ENCODE peak calls at places on chromosome 6, in five cellular contexts. U is cardiac muscle cell, E is tibial artery, N is epithelial cell of esophagus, R is AG09319. Y is an unnamed sample.

GRCh38 chr6:104537185-104537584 is 322.5 kb downstream of the HACE1 start:
- DNase-seq in U (peak), R (no peak), E (no peak), N (peak), Y (no peak)

GRCh38 chr6:170462366-170463020 is 90.6 kb downstream of the PSMB1 start:
- DNase-seq in E (no peak), R (no peak), N (no peak), U (no peak), Y (peak)

GRCh38 chr6:26044140-26045045 is 42.8 kb upstream of the HFE start:
- DNase-seq in U (peak), R (no peak), E (no peak), N (peak), Y (peak)

GRCh38 chr6:14645221-14645620 is 527.6 kb downstream of the CD83 start:
- DNase-seq in R (no peak), E (no peak), U (no peak), N (no peak), Y (no peak)

GRCh38 chr6:85764844-85765243 is 122.2 kb upstream of the SYNCRIP start:
- DNase-seq in R (no peak), U (peak), E (no peak), N (no peak), Y (no peak)

GRCh38 chr6:169451065-169451840 is 197.6 kb upstream of the THBS2 start:
- DNase-seq in R (no peak), N (peak), U (peak), E (no peak), Y (no peak)

GRCh38 chr6:11714798-11715285 is 63.8 kb downstream of the ADTRP start:
- DNase-seq in N (no peak), R (no peak), E (no peak), U (no peak), Y (no peak)

GRCh38 chr6:170035896-170036295 is 255.0 kb downstream of the DLL1 start:
- DNase-seq in E (no peak), U (no peak), R (no peak), N (no peak), Y (no peak)

GRCh38 chr6:106963544-106963943 is 11.0 kb downstream of the CD24 start:
- DNase-seq in E (no peak), U (no peak), N (no peak), R (no peak), Y (no peak)

GRCh38 chr6:142242269-142242668 is 59.5 kb upstream of the ADGRG6 start:
- DNase-seq in R (no peak), E (no peak), N (no peak), U (peak), Y (no peak)

GRCh38 chr6:90495216-90495817 is 91.6 kb downstream of the MAP3K7 start:
- DNase-seq in E (no peak), R (no peak), N (no peak), U (no peak), Y (no peak)

GRCh38 chr6:26251354-26252081 is 113.5 kb upstream of the BTN3A2 start:
- DNase-seq in R (peak), E (peak), N (peak), U (peak), Y (peak)

GRCh38 chr6:46491789-46492547 is 719 bp upstream of the RCAN2 start:
- DNase-seq in R (no peak), E (peak), N (peak), U (peak), Y (peak)

GRCh38 chr6:33802186-33803061 is 1.4 kb downstream of the MLN start:
- DNase-seq in N (no peak), E (no peak), R (no peak), U (no peak), Y (no peak)

GRCh38 chr6:328184-328670 is 35.9 kb downstream of the DUSP22 start:
- DNase-seq in U (peak), E (no peak), R (peak), N (peak), Y (peak)

GRCh38 chr6:90005048-90005827 is 111.0 kb downstream of the GJA10 start:
- DNase-seq in R (no peak), U (no peak), N (no peak), E (peak), Y (no peak)

GRCh38 chr6:2810092-2810671 is 31.5 kb downstream of the SERPINB1 start:
- DNase-seq in N (peak), R (no peak), U (peak), E (no peak), Y (no peak)

GRCh38 chr6:39924283-39924682 is 10.0 kb downstream of the MOCS1 start:
- DNase-seq in R (no peak), E (no peak), N (no peak), U (no peak), Y (no peak)

GRCh38 chr6:22653980-22654610 is 84.7 kb downstream of the HDGFL1 start:
- DNase-seq in N (peak), R (no peak), U (peak), E (no peak), Y (no peak)

GRCh38 chr6:119350202-119351004 is 842 bp upstream of the MAN1A1 start:
- DNase-seq in U (peak), R (peak), E (no peak), N (peak), Y (peak)

GRCh38 chr6:139126255-139126654 is 8.6 kb upstream of the HECA start:
- DNase-seq in N (peak), E (no peak), U (peak), R (peak), Y (peak)

GRCh38 chr6:62891065-62891647 is 320.1 kb upstream of the FKBP1C start:
- DNase-seq in E (no peak), R (no peak), N (peak), U (no peak), Y (no peak)

GRCh38 chr6:5644523-5645183 is 362.1 kb downstream of the NRN1 start:
- DNase-seq in E (no peak), N (peak), U (no peak), R (no peak), Y (no peak)

GRCh38 chr6:127464881-127465459 is 5.8 kb upstream of the KIAA0408 start:
- DNase-seq in U (peak), E (peak), N (peak), R (peak), Y (peak)

GRCh38 chr6:127463056-127463455 is 3.9 kb upstream of the KIAA0408 start:
- DNase-seq in U (no peak), N (no peak), E (no peak), R (no peak), Y (no peak)

GRCh38 chr6:127460465-127460864 is 1.3 kb upstream of the KIAA0408 start:
- DNase-seq in E (no peak), U (no peak), R (no peak), N (no peak), Y (no peak)

GRCh38 chr6:127464161-127464880 is 5.1 kb upstream of the KIAA0408 start:
- DNase-seq in N (no peak), U (peak), E (peak), R (no peak), Y (no peak)

GRCh38 chr6:127462391-127462790 is 3.2 kb upstream of the KIAA0408 start:
- DNase-seq in U (no peak), E (no peak), N (no peak), R (no peak), Y (no peak)
- TF ChIP-seq CTCF in U (no peak), E (no peak), N (no peak), R (no peak), Y (no peak)

GRCh38 chr6:21587925-21588811 is 5.4 kb upstream of the SOX4 start:
- DNase-seq in U (peak), R (no peak), E (peak), N (peak), Y (peak)
- TF ChIP-seq CTCF in U (no peak), R (no peak), E (no peak), N (no peak), Y (no peak)

GRCh38 chr6:130853555-130854183 is 26.5 kb downstream of the SMLR1 start:
- DNase-seq in E (no peak), R (no peak), U (no peak), N (peak), Y (no peak)
- TF ChIP-seq CTCF in E (no peak), R (no peak), U (no peak), N (no peak), Y (no peak)

GRCh38 chr6:53437557-53438202 is 88.9 kb upstream of the ELOVL5 start:
- DNase-seq in E (no peak), N (peak), R (peak), U (peak), Y (peak)
- TF ChIP-seq CTCF in E (peak), N (peak), R (peak), U (peak), Y (peak)

DNA sequence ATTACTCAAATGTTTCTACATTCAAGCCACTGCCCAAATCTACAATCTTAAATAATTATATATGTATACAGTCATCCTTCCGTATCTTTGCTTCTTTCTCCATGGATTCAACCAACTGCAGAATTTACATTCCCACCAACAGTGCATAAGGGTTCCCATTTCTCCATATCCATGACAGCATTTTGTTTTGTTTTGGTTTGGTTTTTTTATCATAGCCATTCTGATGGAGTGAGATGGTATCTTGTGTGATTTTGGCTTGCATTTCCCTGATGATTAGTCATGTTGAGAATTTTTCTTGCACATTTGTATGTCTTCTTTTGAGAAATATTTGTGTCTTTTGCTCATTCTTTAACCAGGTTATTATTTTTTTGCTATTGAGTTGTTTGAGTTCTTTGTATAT is 198.5 kb downstream of the C6orf118 start:
- DNase-seq in E (no peak), U (no peak), R (no peak), N (no peak), Y (no peak)
- TF ChIP-seq CTCF in E (no peak), U (no peak), R (no peak), N (no peak), Y (no peak)

DNA sequence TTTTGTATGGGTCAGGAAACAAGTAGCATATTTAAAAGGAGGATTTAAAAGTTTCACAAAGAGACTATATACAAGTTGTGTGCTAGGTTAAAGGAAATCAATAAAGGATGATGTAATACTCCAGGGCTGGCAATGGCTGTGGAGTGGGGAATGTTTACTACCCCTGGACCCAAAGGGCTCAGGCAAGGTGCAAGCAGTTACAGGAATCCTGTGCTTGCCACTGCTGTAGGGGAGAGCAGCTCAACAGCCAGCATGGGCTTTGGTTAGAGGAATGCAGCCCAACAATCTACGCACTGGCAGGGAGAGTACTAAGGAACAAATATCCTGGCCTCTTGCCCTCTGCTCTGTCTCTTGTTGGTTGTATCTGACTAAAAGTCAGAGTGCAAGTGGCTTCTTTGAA is 1642.2 kb downstream of the KHDRBS2 start:
- DNase-seq in R (no peak), N (no peak), E (no peak), U (no peak), Y (no peak)
- TF ChIP-seq CTCF in R (no peak), N (no peak), E (no peak), U (no peak), Y (no peak)

GRCh38 chr6:143529095-143529494 is 17.6 kb upstream of the FUCA2 start:
- DNase-seq in R (no peak), E (no peak), U (no peak), N (no peak), Y (peak)
- TF ChIP-seq CTCF in R (no peak), E (no peak), U (no peak), N (no peak), Y (peak)

GRCh38 chr6:156876302-156876701 is 99.1 kb downstream of the ARID1B start:
- DNase-seq in E (no peak), R (no peak), U (no peak), N (no peak), Y (peak)
- TF ChIP-seq CTCF in E (no peak), R (peak), U (peak), N (peak), Y (peak)

Y was measured in activated CD8-positive, alpha-beta T cell treated with anti-CD3 and anti-CD28 coated beads for 36 hours.